ENCODE peak calls at places on chromosomes 12 and 14, in four cellular contexts. V is KBM-7; S is Daoy; Y is naive thymus-derived CD8-positive, alpha-beta T cell. T is an unnamed sample.

GRCh38 chr12:110287986-110288385 is 6.9 kb downstream of the ATP2A2 start:
- DNase-seq in V (no peak), S (no peak), Y (no peak), T (no peak)

GRCh38 chr12:51020448-51021182 is 5.6 kb downstream of the SLC11A2 start:
- DNase-seq in S (no peak), Y (no peak), V (peak; percentile 56), T (no peak)

GRCh38 chr14:103281496-103282231 is 52.4 kb upstream of the EIF5 start:
- DNase-seq in Y (no peak), S (peak; percentile 47), V (peak; percentile 62), T (peak; percentile 53)

GRCh38 chr14:59363545-59364226 is 101.5 kb downstream of the GPR135 start:
- DNase-seq in V (no peak), Y (no peak), S (peak; percentile 65), T (no peak)

GRCh38 chr12:122811777-122812176 is 23.5 kb upstream of the HIP1R start:
- DNase-seq in Y (no peak), V (no peak), S (no peak), T (no peak)

GRCh38 chr14:85536835-85537195 is 6.9 kb downstream of the FLRT2 start:
- DNase-seq in V (no peak), S (no peak), Y (no peak), T (no peak)

GRCh38 chr12:76031081-76031413 is 529 bp downstream of the PHLDA1 start:
- DNase-seq in Y (no peak), V (no peak), S (no peak), T (no peak)

GRCh38 chr14:101903111-101903561 is 61.2 kb upstream of the DYNC1H1 start:
- DNase-seq in Y (no peak), V (no peak), S (no peak), T (no peak)

GRCh38 chr14:35229495-35230089 is 62.6 kb upstream of the PSMA6 start:
- DNase-seq in Y (peak; percentile 30), S (no peak), V (peak; percentile 64), T (no peak)

GRCh38 chr14:70002589-70003240 is 123.5 kb downstream of the SMOC1 start:
- DNase-seq in Y (no peak), V (no peak), S (no peak), T (no peak)

GRCh38 chr12:26833692-26834168 is 736 bp upstream of the ITPR2 start:
- DNase-seq in Y (peak; percentile 27), V (peak; percentile 63), S (peak; percentile 39), T (peak; percentile 87)

GRCh38 chr14:52111583-52111982 is 42.7 kb upstream of the NID2 start:
- DNase-seq in Y (no peak), S (peak; percentile 39), V (no peak), T (peak; percentile 66)

GRCh38 chr12:102407776-102408486 is 72.4 kb downstream of the IGF1 start:
- DNase-seq in V (no peak), S (peak; percentile 25), Y (no peak), T (no peak)

GRCh38 chr14:77267937-77268699 is 2.9 kb downstream of the NGB start:
- DNase-seq in V (no peak), Y (no peak), S (no peak), T (no peak)

GRCh38 chr12:127963926-127964325 is 303.0 kb upstream of the TMEM132C start:
- DNase-seq in Y (no peak), V (no peak), S (no peak), T (no peak)

GRCh38 chr12:12661086-12661485 is 34.9 kb downstream of the GPR19 start:
- DNase-seq in Y (no peak), S (no peak), V (no peak), T (peak; percentile 81)